ENCODE peak calls at places on chromosomes 3 and 15, in four cellular contexts. One of them, this sample, is unnamed.

GRCh38 chr3:153783106-153783505 is 338.1 kb upstream of the ARHGEF26 start:
- DNase-seq in stimulated activated CD4-positive, alpha-beta T cell treated with anti-CD3 and anti-CD28 coated beads, Interleukin-4, amount 100 ng/mL, for 4 hours: no peak
- DNase-seq in stimulated activated CD8-positive, alpha-beta memory T cell treated with anti-CD3 and anti-CD28 coated beads, Interleukin-7, amount 100 ng/mL, for 4 hours: no peak
- DNase-seq in Right ventricle myocardium superior: no peak
- DNase-seq in this sample: no peak

GRCh38 chr3:13852638-13853009 is 27.2 kb downstream of the WNT7A start:
- DNase-seq in stimulated activated CD4-positive, alpha-beta T cell treated with anti-CD3 and anti-CD28 coated beads, Interleukin-4, amount 100 ng/mL, for 4 hours: no peak
- DNase-seq in stimulated activated CD8-positive, alpha-beta memory T cell treated with anti-CD3 and anti-CD28 coated beads, Interleukin-7, amount 100 ng/mL, for 4 hours: no peak
- DNase-seq in Right ventricle myocardium superior: no peak
- DNase-seq in this sample: peak

GRCh38 chr3:193556841-193557240 is 2.1 kb upstream of the ATP13A4 start:
- DNase-seq in stimulated activated CD4-positive, alpha-beta T cell treated with anti-CD3 and anti-CD28 coated beads, Interleukin-4, amount 100 ng/mL, for 4 hours: no peak
- DNase-seq in stimulated activated CD8-positive, alpha-beta memory T cell treated with anti-CD3 and anti-CD28 coated beads, Interleukin-7, amount 100 ng/mL, for 4 hours: no peak
- DNase-seq in Right ventricle myocardium superior: no peak
- DNase-seq in this sample: no peak

GRCh38 chr3:170346481-170347125 is 10.9 kb upstream of the SKIL start:
- DNase-seq in stimulated activated CD4-positive, alpha-beta T cell treated with anti-CD3 and anti-CD28 coated beads, Interleukin-4, amount 100 ng/mL, for 4 hours: no peak
- DNase-seq in stimulated activated CD8-positive, alpha-beta memory T cell treated with anti-CD3 and anti-CD28 coated beads, Interleukin-7, amount 100 ng/mL, for 4 hours: no peak
- DNase-seq in Right ventricle myocardium superior: no peak
- DNase-seq in this sample: no peak

GRCh38 chr3:57007513-57008415 is 52.7 kb upstream of the SPATA12 start:
- DNase-seq in stimulated activated CD4-positive, alpha-beta T cell treated with anti-CD3 and anti-CD28 coated beads, Interleukin-4, amount 100 ng/mL, for 4 hours: peak
- DNase-seq in stimulated activated CD8-positive, alpha-beta memory T cell treated with anti-CD3 and anti-CD28 coated beads, Interleukin-7, amount 100 ng/mL, for 4 hours: peak
- DNase-seq in Right ventricle myocardium superior: peak
- DNase-seq in this sample: peak

GRCh38 chr3:158660711-158661110 is 11.7 kb downstream of the LXN start:
- DNase-seq in stimulated activated CD4-positive, alpha-beta T cell treated with anti-CD3 and anti-CD28 coated beads, Interleukin-4, amount 100 ng/mL, for 4 hours: no peak
- DNase-seq in stimulated activated CD8-positive, alpha-beta memory T cell treated with anti-CD3 and anti-CD28 coated beads, Interleukin-7, amount 100 ng/mL, for 4 hours: no peak
- DNase-seq in Right ventricle myocardium superior: no peak
- DNase-seq in this sample: no peak

GRCh38 chr3:69004183-69004582 is 9.3 kb downstream of the EOGT start:
- DNase-seq in stimulated activated CD4-positive, alpha-beta T cell treated with anti-CD3 and anti-CD28 coated beads, Interleukin-4, amount 100 ng/mL, for 4 hours: no peak
- DNase-seq in stimulated activated CD8-positive, alpha-beta memory T cell treated with anti-CD3 and anti-CD28 coated beads, Interleukin-7, amount 100 ng/mL, for 4 hours: no peak
- DNase-seq in Right ventricle myocardium superior: no peak
- DNase-seq in this sample: no peak

GRCh38 chr3:173553635-173554280 is 156.2 kb downstream of the NLGN1 start:
- DNase-seq in stimulated activated CD4-positive, alpha-beta T cell treated with anti-CD3 and anti-CD28 coated beads, Interleukin-4, amount 100 ng/mL, for 4 hours: no peak
- DNase-seq in stimulated activated CD8-positive, alpha-beta memory T cell treated with anti-CD3 and anti-CD28 coated beads, Interleukin-7, amount 100 ng/mL, for 4 hours: no peak
- DNase-seq in Right ventricle myocardium superior: no peak
- DNase-seq in this sample: no peak

GRCh38 chr3:112813723-112814171 is 32.9 kb downstream of the CD200R1L start:
- DNase-seq in stimulated activated CD4-positive, alpha-beta T cell treated with anti-CD3 and anti-CD28 coated beads, Interleukin-4, amount 100 ng/mL, for 4 hours: no peak
- DNase-seq in stimulated activated CD8-positive, alpha-beta memory T cell treated with anti-CD3 and anti-CD28 coated beads, Interleukin-7, amount 100 ng/mL, for 4 hours: no peak
- DNase-seq in Right ventricle myocardium superior: no peak
- DNase-seq in this sample: peak

GRCh38 chr15:70523192-70523591 is 240.2 kb downstream of the UACA start:
- DNase-seq in stimulated activated CD4-positive, alpha-beta T cell treated with anti-CD3 and anti-CD28 coated beads, Interleukin-4, amount 100 ng/mL, for 4 hours: no peak
- DNase-seq in stimulated activated CD8-positive, alpha-beta memory T cell treated with anti-CD3 and anti-CD28 coated beads, Interleukin-7, amount 100 ng/mL, for 4 hours: no peak
- DNase-seq in Right ventricle myocardium superior: no peak
- DNase-seq in this sample: no peak

GRCh38 chr3:102532901-102533300 is 98.1 kb downstream of the ZPLD1 start:
- DNase-seq in stimulated activated CD4-positive, alpha-beta T cell treated with anti-CD3 and anti-CD28 coated beads, Interleukin-4, amount 100 ng/mL, for 4 hours: no peak
- DNase-seq in stimulated activated CD8-positive, alpha-beta memory T cell treated with anti-CD3 and anti-CD28 coated beads, Interleukin-7, amount 100 ng/mL, for 4 hours: no peak
- DNase-seq in Right ventricle myocardium superior: no peak
- DNase-seq in this sample: no peak

GRCh38 chr3:150147776-150148175 is 177.1 kb upstream of the PFN2 start:
- DNase-seq in stimulated activated CD4-positive, alpha-beta T cell treated with anti-CD3 and anti-CD28 coated beads, Interleukin-4, amount 100 ng/mL, for 4 hours: no peak
- DNase-seq in stimulated activated CD8-positive, alpha-beta memory T cell treated with anti-CD3 and anti-CD28 coated beads, Interleukin-7, amount 100 ng/mL, for 4 hours: no peak
- DNase-seq in Right ventricle myocardium superior: no peak
- DNase-seq in this sample: no peak

GRCh38 chr3:49882182-49882581 is 12.5 kb upstream of the CAMKV start:
- DNase-seq in stimulated activated CD4-positive, alpha-beta T cell treated with anti-CD3 and anti-CD28 coated beads, Interleukin-4, amount 100 ng/mL, for 4 hours: no peak
- DNase-seq in stimulated activated CD8-positive, alpha-beta memory T cell treated with anti-CD3 and anti-CD28 coated beads, Interleukin-7, amount 100 ng/mL, for 4 hours: no peak
- DNase-seq in Right ventricle myocardium superior: peak
- DNase-seq in this sample: no peak

GRCh38 chr15:66405605-66406004 is 18.9 kb downstream of the MAP2K1 start:
- DNase-seq in stimulated activated CD4-positive, alpha-beta T cell treated with anti-CD3 and anti-CD28 coated beads, Interleukin-4, amount 100 ng/mL, for 4 hours: no peak
- DNase-seq in stimulated activated CD8-positive, alpha-beta memory T cell treated with anti-CD3 and anti-CD28 coated beads, Interleukin-7, amount 100 ng/mL, for 4 hours: no peak
- DNase-seq in Right ventricle myocardium superior: no peak
- DNase-seq in this sample: no peak

GRCh38 chr3:179768080-179768479 is 115.2 kb downstream of the USP13 start:
- DNase-seq in stimulated activated CD4-positive, alpha-beta T cell treated with anti-CD3 and anti-CD28 coated beads, Interleukin-4, amount 100 ng/mL, for 4 hours: no peak
- DNase-seq in stimulated activated CD8-positive, alpha-beta memory T cell treated with anti-CD3 and anti-CD28 coated beads, Interleukin-7, amount 100 ng/mL, for 4 hours: no peak
- DNase-seq in Right ventricle myocardium superior: no peak
- DNase-seq in this sample: no peak

GRCh38 chr3:53493997-53494791 is at the start of gene CACNA1D:
- DNase-seq in stimulated activated CD4-positive, alpha-beta T cell treated with anti-CD3 and anti-CD28 coated beads, Interleukin-4, amount 100 ng/mL, for 4 hours: no peak
- DNase-seq in stimulated activated CD8-positive, alpha-beta memory T cell treated with anti-CD3 and anti-CD28 coated beads, Interleukin-7, amount 100 ng/mL, for 4 hours: no peak
- DNase-seq in Right ventricle myocardium superior: no peak
- DNase-seq in this sample: no peak

GRCh38 chr15:39747326-39747725 is 35.3 kb downstream of the FSIP1 start:
- DNase-seq in stimulated activated CD4-positive, alpha-beta T cell treated with anti-CD3 and anti-CD28 coated beads, Interleukin-4, amount 100 ng/mL, for 4 hours: no peak
- DNase-seq in stimulated activated CD8-positive, alpha-beta memory T cell treated with anti-CD3 and anti-CD28 coated beads, Interleukin-7, amount 100 ng/mL, for 4 hours: no peak
- DNase-seq in Right ventricle myocardium superior: no peak
- DNase-seq in this sample: no peak

GRCh38 chr3:66898155-66898554 is 100.0 kb upstream of the KBTBD8 start:
- DNase-seq in stimulated activated CD4-positive, alpha-beta T cell treated with anti-CD3 and anti-CD28 coated beads, Interleukin-4, amount 100 ng/mL, for 4 hours: no peak
- DNase-seq in stimulated activated CD8-positive, alpha-beta memory T cell treated with anti-CD3 and anti-CD28 coated beads, Interleukin-7, amount 100 ng/mL, for 4 hours: no peak
- DNase-seq in Right ventricle myocardium superior: no peak
- DNase-seq in this sample: no peak

GRCh38 chr3:32290619-32291018 is 52.1 kb downstream of the CMTM8 start:
- DNase-seq in stimulated activated CD4-positive, alpha-beta T cell treated with anti-CD3 and anti-CD28 coated beads, Interleukin-4, amount 100 ng/mL, for 4 hours: no peak
- DNase-seq in stimulated activated CD8-positive, alpha-beta memory T cell treated with anti-CD3 and anti-CD28 coated beads, Interleukin-7, amount 100 ng/mL, for 4 hours: no peak
- DNase-seq in Right ventricle myocardium superior: no peak
- DNase-seq in this sample: no peak

GRCh38 chr3:23960649-23961048 is 15.6 kb downstream of the NR1D2 start:
- DNase-seq in stimulated activated CD4-positive, alpha-beta T cell treated with anti-CD3 and anti-CD28 coated beads, Interleukin-4, amount 100 ng/mL, for 4 hours: no peak
- DNase-seq in stimulated activated CD8-positive, alpha-beta memory T cell treated with anti-CD3 and anti-CD28 coated beads, Interleukin-7, amount 100 ng/mL, for 4 hours: no peak
- DNase-seq in Right ventricle myocardium superior: no peak
- DNase-seq in this sample: no peak

GRCh38 chr3:133895208-133896001 is at the start of gene RAB6B:
- DNase-seq in stimulated activated CD4-positive, alpha-beta T cell treated with anti-CD3 and anti-CD28 coated beads, Interleukin-4, amount 100 ng/mL, for 4 hours: no peak
- DNase-seq in stimulated activated CD8-positive, alpha-beta memory T cell treated with anti-CD3 and anti-CD28 coated beads, Interleukin-7, amount 100 ng/mL, for 4 hours: no peak
- DNase-seq in Right ventricle myocardium superior: peak
- DNase-seq in this sample: peak

GRCh38 chr3:129429080-129429451 is 630 bp upstream of the EFCAB12 start:
- DNase-seq in stimulated activated CD4-positive, alpha-beta T cell treated with anti-CD3 and anti-CD28 coated beads, Interleukin-4, amount 100 ng/mL, for 4 hours: no peak
- DNase-seq in stimulated activated CD8-positive, alpha-beta memory T cell treated with anti-CD3 and anti-CD28 coated beads, Interleukin-7, amount 100 ng/mL, for 4 hours: no peak
- DNase-seq in Right ventricle myocardium superior: no peak
- DNase-seq in this sample: no peak

GRCh38 chr3:189041482-189042090 is 130.2 kb upstream of the TPRG1 start:
- DNase-seq in stimulated activated CD4-positive, alpha-beta T cell treated with anti-CD3 and anti-CD28 coated beads, Interleukin-4, amount 100 ng/mL, for 4 hours: peak
- DNase-seq in stimulated activated CD8-positive, alpha-beta memory T cell treated with anti-CD3 and anti-CD28 coated beads, Interleukin-7, amount 100 ng/mL, for 4 hours: peak
- DNase-seq in Right ventricle myocardium superior: no peak
- DNase-seq in this sample: no peak

GRCh38 chr15:99542828-99543227 is 23.0 kb upstream of the MEF2A start:
- DNase-seq in stimulated activated CD4-positive, alpha-beta T cell treated with anti-CD3 and anti-CD28 coated beads, Interleukin-4, amount 100 ng/mL, for 4 hours: no peak
- DNase-seq in stimulated activated CD8-positive, alpha-beta memory T cell treated with anti-CD3 and anti-CD28 coated beads, Interleukin-7, amount 100 ng/mL, for 4 hours: no peak
- DNase-seq in Right ventricle myocardium superior: no peak
- DNase-seq in this sample: no peak

GRCh38 chr3:179671709-179672337 is 19.0 kb downstream of the USP13 start:
- DNase-seq in stimulated activated CD4-positive, alpha-beta T cell treated with anti-CD3 and anti-CD28 coated beads, Interleukin-4, amount 100 ng/mL, for 4 hours: no peak
- DNase-seq in stimulated activated CD8-positive, alpha-beta memory T cell treated with anti-CD3 and anti-CD28 coated beads, Interleukin-7, amount 100 ng/mL, for 4 hours: no peak
- DNase-seq in Right ventricle myocardium superior: no peak
- DNase-seq in this sample: no peak

GRCh38 chr3:73604491-73604890 is 20.2 kb downstream of the PDZRN3 start:
- DNase-seq in stimulated activated CD4-positive, alpha-beta T cell treated with anti-CD3 and anti-CD28 coated beads, Interleukin-4, amount 100 ng/mL, for 4 hours: no peak
- DNase-seq in stimulated activated CD8-positive, alpha-beta memory T cell treated with anti-CD3 and anti-CD28 coated beads, Interleukin-7, amount 100 ng/mL, for 4 hours: no peak
- DNase-seq in Right ventricle myocardium superior: no peak
- DNase-seq in this sample: no peak

GRCh38 chr3:14548321-14548729 is 8.2 kb upstream of the GRIP2 start:
- DNase-seq in stimulated activated CD4-positive, alpha-beta T cell treated with anti-CD3 and anti-CD28 coated beads, Interleukin-4, amount 100 ng/mL, for 4 hours: peak
- DNase-seq in stimulated activated CD8-positive, alpha-beta memory T cell treated with anti-CD3 and anti-CD28 coated beads, Interleukin-7, amount 100 ng/mL, for 4 hours: no peak
- DNase-seq in Right ventricle myocardium superior: peak
- DNase-seq in this sample: peak

GRCh38 chr15:90264649-90265048 is 823 bp upstream of the NGRN start:
- DNase-seq in stimulated activated CD4-positive, alpha-beta T cell treated with anti-CD3 and anti-CD28 coated beads, Interleukin-4, amount 100 ng/mL, for 4 hours: peak
- DNase-seq in stimulated activated CD8-positive, alpha-beta memory T cell treated with anti-CD3 and anti-CD28 coated beads, Interleukin-7, amount 100 ng/mL, for 4 hours: no peak
- DNase-seq in Right ventricle myocardium superior: no peak
- DNase-seq in this sample: no peak

GRCh38 chr15:51966192-51966591 is 5.4 kb downstream of the LEO1 start:
- DNase-seq in stimulated activated CD4-positive, alpha-beta T cell treated with anti-CD3 and anti-CD28 coated beads, Interleukin-4, amount 100 ng/mL, for 4 hours: no peak
- DNase-seq in stimulated activated CD8-positive, alpha-beta memory T cell treated with anti-CD3 and anti-CD28 coated beads, Interleukin-7, amount 100 ng/mL, for 4 hours: no peak
- DNase-seq in Right ventricle myocardium superior: no peak
- DNase-seq in this sample: no peak

GRCh38 chr3:196326936-196327335 is 8.9 kb upstream of the DYNLT2B start:
- DNase-seq in stimulated activated CD4-positive, alpha-beta T cell treated with anti-CD3 and anti-CD28 coated beads, Interleukin-4, amount 100 ng/mL, for 4 hours: no peak
- DNase-seq in stimulated activated CD8-positive, alpha-beta memory T cell treated with anti-CD3 and anti-CD28 coated beads, Interleukin-7, amount 100 ng/mL, for 4 hours: no peak
- DNase-seq in Right ventricle myocardium superior: no peak
- DNase-seq in this sample: no peak